ENCODE peak calls at places on chromosomes 2 and 18, in eight cellular contexts. C is stimulated activated naive CD4-positive, alpha-beta T cell; X is brain microvascular endothelial cell; G is T-cell; P is NCI-H1417; D is PC-3; B is Calu3; H is AG08395. F is an unnamed sample.

GRCh38 chr2:224158831-224159230 is 119.7 kb upstream of the SERPINE2 start:
- DNase-seq in C (no peak), X (no peak), G (no peak), P (no peak), D (no peak), B (no peak), H (no peak), F (no peak)

GRCh38 chr2:179528576-179529069 is 264.0 kb upstream of the SESTD1 start:
- DNase-seq in C (no peak), X (no peak), G (no peak), P (no peak), D (no peak), B (no peak), H (no peak), F (no peak)

GRCh38 chr2:215658635-215659305 is 222.9 kb upstream of the FN1 start:
- DNase-seq in C (no peak), X (no peak), G (no peak), P (no peak), D (no peak), B (no peak), H (no peak), F (no peak)

GRCh38 chr2:29115797-29116781 is 874 bp downstream of the CLIP4 start:
- DNase-seq in C (peak), X (peak), G (peak), P (peak), D (peak), B (peak), H (peak), F (peak)

GRCh38 chr18:25334588-25334987 is 17.4 kb downstream of the ZNF521 start:
- DNase-seq in C (no peak), X (no peak), G (no peak), P (no peak), D (no peak), B (no peak), H (no peak), F (no peak)

GRCh38 chr18:62329676-62330454 is 4.8 kb downstream of the TNFRSF11A start:
- DNase-seq in C (no peak), X (peak), G (peak), P (no peak), D (peak), B (peak), H (peak), F (peak)

GRCh38 chr2:136437461-136437860 is 319.5 kb upstream of the CXCR4 start:
- DNase-seq in C (no peak), X (no peak), G (no peak), P (no peak), D (no peak), B (no peak), H (no peak), F (no peak)

GRCh38 chr2:84939426-84940087 is 31.4 kb upstream of the KCMF1 start:
- DNase-seq in C (peak), X (no peak), G (peak), P (no peak), D (no peak), B (peak), H (no peak), F (no peak)

GRCh38 chr2:208127090-208127489 is 2.5 kb downstream of the CRYGC start:
- DNase-seq in C (no peak), X (no peak), G (no peak), P (no peak), D (no peak), B (no peak), H (no peak), F (no peak)

GRCh38 chr2:108960006-108960405 is 29.0 kb downstream of the EDAR start:
- DNase-seq in C (no peak), X (no peak), G (no peak), P (no peak), D (no peak), B (no peak), H (no peak), F (peak)

GRCh38 chr2:108320326-108320932 is 31.7 kb downstream of the SULT1C2 start:
- DNase-seq in C (no peak), X (no peak), G (no peak), P (peak), D (no peak), B (no peak), H (no peak), F (peak)

GRCh38 chr2:70988726-70989648 is 5.7 kb downstream of the TEX261 start:
- DNase-seq in C (no peak), X (no peak), G (no peak), P (no peak), D (no peak), B (no peak), H (no peak), F (no peak)

GRCh38 chr18:46677609-46678470 is 20.8 kb upstream of the LOXHD1 start:
- DNase-seq in C (no peak), X (no peak), G (no peak), P (no peak), D (peak), B (no peak), H (peak), F (peak)

F was measured in DMS53.